ENCODE peak calls at places on chromosomes 16 and 17, in eight cellular contexts. T is GM20000; N is effector CD4-positive, alpha-beta T cell; G is DMS53; A is heart left ventricle; B is bronchial epithelial cell; U is fibroblast of the conjunctiva; O is psoas muscle. V is an unnamed sample.

GRCh38 chr17:49572226-49572625 is 3.4 kb upstream of the NXPH3 start:
- DNase-seq in T (no peak), N (no peak), G (no peak), A (no peak), B (no peak), U (no peak), O (no peak), V (peak)

GRCh38 chr16:85935957-85936760 is 37.2 kb downstream of the IRF8 start:
- DNase-seq in T (peak), N (peak), G (no peak), A (no peak), B (no peak), U (no peak), O (no peak), V (no peak)

GRCh38 chr17:65278820-65279184 is 141.6 kb downstream of the RGS9 start:
- DNase-seq in T (no peak), N (no peak), G (no peak), A (no peak), B (no peak), U (no peak), O (no peak), V (no peak)

GRCh38 chr17:64331946-64332493 is 58.6 kb downstream of the PECAM1 start:
- DNase-seq in T (no peak), N (no peak), G (no peak), A (peak), B (peak), U (no peak), O (peak), V (no peak)

GRCh38 chr17:57687642-57688041 is 57.5 kb downstream of the CCDC182 start:
- DNase-seq in T (no peak), N (no peak), G (no peak), A (no peak), B (no peak), U (no peak), O (no peak), V (no peak)

GRCh38 chr17:61323696-61324539 is 75.7 kb upstream of the TBX2 start:
- DNase-seq in T (no peak), N (no peak), G (no peak), A (no peak), B (no peak), U (no peak), O (peak), V (no peak)

GRCh38 chr16:21986692-21987246 is 14.1 kb downstream of the PDZD9 start:
- DNase-seq in T (no peak), N (no peak), G (no peak), A (no peak), B (no peak), U (no peak), O (no peak), V (no peak)

GRCh38 chr17:28379814-28380571 is 8.5 kb downstream of the SARM1 start:
- DNase-seq in T (no peak), N (no peak), G (no peak), A (no peak), B (peak), U (peak), O (no peak), V (no peak)

GRCh38 chr17:62778990-62779681 is 29.0 kb downstream of the MARCHF10 start:
- DNase-seq in T (no peak), N (no peak), G (peak), A (no peak), B (peak), U (peak), O (no peak), V (no peak)

GRCh38 chr16:71853413-71853812 is 7.6 kb downstream of the ATXN1L start:
- DNase-seq in T (peak), N (no peak), G (no peak), A (no peak), B (no peak), U (no peak), O (no peak), V (no peak)

GRCh38 chr16:51119576-51120288 is 31.3 kb downstream of the SALL1 start:
- DNase-seq in T (no peak), N (no peak), G (no peak), A (no peak), B (no peak), U (no peak), O (no peak), V (no peak)

GRCh38 chr17:36546418-36547093 is 1.8 kb downstream of the GGNBP2 start:
- DNase-seq in T (no peak), N (no peak), G (peak), A (no peak), B (peak), U (no peak), O (no peak), V (no peak)

GRCh38 chr17:6090253-6090652 is 20.1 kb downstream of the WSCD1 start:
- DNase-seq in T (no peak), N (no peak), G (no peak), A (no peak), B (no peak), U (no peak), O (no peak), V (no peak)

GRCh38 chr17:37458805-37459204 is 30.9 kb upstream of the DUSP14 start:
- DNase-seq in T (no peak), N (no peak), G (no peak), A (no peak), B (no peak), U (peak), O (no peak), V (no peak)

GRCh38 chr16:88424536-88425230 is 28.4 kb upstream of the ZFPM1 start:
- DNase-seq in T (no peak), N (no peak), G (no peak), A (no peak), B (peak), U (no peak), O (no peak), V (peak)

GRCh38 chr16:27097671-27098275 is 31.0 kb downstream of the C16orf82 start:
- DNase-seq in T (no peak), N (no peak), G (no peak), A (peak), B (no peak), U (peak), O (peak), V (no peak)

GRCh38 chr17:20045476-20045875 is 36.3 kb downstream of the SPECC1 start:
- DNase-seq in T (no peak), N (no peak), G (no peak), A (no peak), B (no peak), U (no peak), O (no peak), V (no peak)

GRCh38 chr17:39064374-39064773 is 87.1 kb downstream of the PLXDC1 start:
- DNase-seq in T (no peak), N (no peak), G (no peak), A (no peak), B (peak), U (peak), O (no peak), V (no peak)

V was measured in cerebellar cortex.